ENCODE peak calls at places on chromosomes 5 and 9, in four cellular contexts. H, N, R and U are unnamed samples.

GRCh38 chr5:146068136-146068717 is 37.1 kb downstream of the PLAC8L1 start:
- DNase-seq in H (no peak), N (no peak), R (no peak), U (no peak)

GRCh38 chr9:4077499-4078102 is 222.3 kb downstream of the GLIS3 start:
- DNase-seq in H (peak; percentile 72), N (peak; percentile 88), R (peak; percentile 79), U (no peak)

GRCh38 chr9:589723-590122 is 251.8 kb upstream of the DMRT1 start:
- DNase-seq in H (no peak), N (peak; percentile 40), R (no peak), U (no peak)

GRCh38 chr5:55276771-55277170 is 30.7 kb downstream of the DHX29 start:
- DNase-seq in H (no peak), N (peak; percentile 75), R (no peak), U (no peak)

GRCh38 chr5:32044904-32045303 is 129.2 kb downstream of the GOLPH3 start:
- DNase-seq in H (no peak), N (peak; percentile 67), R (no peak), U (no peak)

GRCh38 chr5:87541033-87541432 is 128.3 kb upstream of the CCNH start:
- DNase-seq in H (peak; percentile 68), N (peak; percentile 76), R (no peak), U (no peak)

GRCh38 chr5:107235167-107235566 is 435.6 kb downstream of the EFNA5 start:
- DNase-seq in H (no peak), N (no peak), R (no peak), U (no peak)

GRCh38 chr5:56251918-56252553 is 18.9 kb upstream of the ANKRD55 start:
- DNase-seq in H (no peak), N (no peak), R (no peak), U (no peak)

GRCh38 chr5:14263700-14264099 is 120.6 kb downstream of the TRIO start:
- DNase-seq in H (no peak), N (no peak), R (no peak), U (no peak)

DNA sequence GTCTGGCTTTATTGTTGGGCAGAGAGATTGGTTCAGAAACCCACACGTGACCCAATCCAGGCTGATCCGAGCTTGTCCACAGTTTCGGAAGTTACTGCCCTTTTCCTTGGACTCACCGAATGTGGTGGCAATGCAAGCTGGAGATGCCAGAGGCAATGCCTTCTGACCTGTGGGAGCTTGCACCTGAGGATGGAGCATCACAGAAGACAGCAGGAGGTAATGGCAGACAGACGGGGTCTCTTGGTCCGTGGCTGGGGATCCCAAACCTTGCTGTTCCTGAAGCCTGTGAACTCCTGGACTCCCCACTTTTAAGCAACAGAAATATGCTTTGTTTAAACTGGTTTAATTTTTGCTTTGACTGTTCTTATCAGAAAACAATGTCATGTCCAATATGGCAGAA is 265.2 kb upstream of the IRX1 start:
- DNase-seq in H (no peak), N (no peak), R (no peak), U (no peak)
- H3K9me3 ChIP-seq in H (no peaks in the 10 kb centered on the region), N (no peaks in the 10 kb centered on the region), R (no peaks in the 10 kb centered on the region), U (no peaks in the 10 kb centered on the region)

GRCh38 chr9:40913096-40913719 is 215.3 kb downstream of the FOXD4L6 start:
- DNase-seq in H (no peak), N (no peak), R (no peak), U (no peak)

GRCh38 chr9:40909821-40910220 is 218.7 kb downstream of the FOXD4L6 start:
- DNase-seq in H (no peak), N (no peak), R (no peak), U (no peak)

GRCh38 chr9:40914772-40915659 is 213.5 kb downstream of the FOXD4L6 start:
- DNase-seq in H (no peak), N (no peak), R (no peak), U (no peak)

GRCh38 chr9:40913928-40914673 is 214.4 kb downstream of the FOXD4L6 start:
- DNase-seq in H (no peak), N (no peak), R (no peak), U (no peak)

DNA sequence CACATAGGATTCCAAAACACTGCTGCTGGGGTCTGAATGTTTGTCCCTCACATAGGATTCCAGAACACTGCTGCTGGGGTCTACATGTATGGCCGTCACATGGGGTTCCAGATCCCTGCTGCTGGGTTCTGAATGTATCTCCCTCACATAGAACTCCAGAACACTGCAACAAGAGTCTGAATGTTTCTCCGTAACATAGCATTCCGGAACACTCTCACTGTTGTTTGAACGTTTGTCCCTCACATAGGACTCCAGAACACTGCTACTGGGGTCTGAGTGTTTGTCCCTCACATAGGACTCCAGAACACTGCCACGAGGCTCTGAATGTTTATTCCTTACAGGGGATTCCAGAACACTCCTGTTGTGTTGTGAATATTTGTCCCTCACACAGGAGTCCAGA is 216.8 kb downstream of the FOXD4L6 start:
- DNase-seq in H (no peak), N (no peak), R (no peak), U (no peak)
- H3K9me3 ChIP-seq in H (peaks cover 53% of the 10 kb centered on the region), N (peaks cover 4% of the 10 kb centered on the region), R (peaks cover 100% of the 10 kb centered on the region), U (peaks cover 71% of the 10 kb centered on the region)

DNA sequence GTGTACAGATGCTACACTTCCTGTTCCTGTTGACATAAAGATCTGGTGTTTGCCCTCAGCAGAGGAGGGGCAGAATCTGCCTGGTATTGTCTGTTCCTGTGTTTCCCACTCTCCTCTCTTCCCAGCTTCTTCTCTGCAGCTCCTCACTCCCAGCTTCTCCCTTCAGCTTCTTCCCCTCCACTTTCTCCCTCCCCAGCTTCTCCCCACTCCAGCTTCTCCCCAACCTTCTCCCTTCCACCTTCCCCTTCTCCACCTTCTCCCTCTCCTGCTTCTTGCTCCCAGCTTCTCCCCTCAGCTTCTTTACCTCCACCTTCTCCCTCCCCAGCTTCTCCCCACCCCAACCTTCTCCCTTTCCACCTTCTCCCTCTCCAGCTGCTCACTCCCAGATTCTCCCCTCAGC is 148.9 kb upstream of the IRX2 start:
- DNase-seq in H (no peak), N (no peak), R (no peak), U (no peak)
- H3K9me3 ChIP-seq in H (no peaks in the 10 kb centered on the region), N (no peaks in the 10 kb centered on the region), R (no peaks in the 10 kb centered on the region), U (no peaks in the 10 kb centered on the region)

DNA sequence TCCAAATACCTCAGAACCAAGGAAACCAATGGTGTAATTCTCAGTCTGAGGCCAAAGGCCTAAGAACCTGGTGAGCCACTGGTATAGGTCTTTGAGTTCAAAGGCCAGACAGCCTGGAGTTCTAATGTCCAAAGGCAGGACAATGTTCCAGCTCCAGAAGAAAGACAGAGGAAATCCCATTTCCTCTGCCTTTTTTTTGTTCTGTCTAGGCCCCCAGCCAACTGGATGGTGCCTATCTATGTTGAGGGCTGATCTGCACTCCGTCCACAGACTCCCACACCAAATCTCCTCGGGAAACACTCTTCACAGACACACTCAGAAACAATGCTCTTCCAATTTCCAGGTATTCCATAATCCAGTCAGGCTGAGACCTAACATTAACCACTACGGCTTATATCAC is 30.1 kb downstream of the FNIP1 start:
- DNase-seq in H (no peak), N (no peak), R (no peak), U (no peak)
- H3K9me3 ChIP-seq in H (no peaks in the 10 kb centered on the region), N (no peaks in the 10 kb centered on the region), R (no peaks in the 10 kb centered on the region), U (peaks cover 3% of the 10 kb centered on the region)

GRCh38 chr5:26236936-26237335 is 801.5 kb downstream of the CDH9 start:
- DNase-seq in H (no peak), N (no peak), R (no peak), U (no peak)

GRCh38 chr5:26229848-26230247 is 808.5 kb downstream of the CDH9 start:
- DNase-seq in H (no peak), N (no peak), R (no peak), U (no peak)

GRCh38 chr5:26227245-26227644 is 811.1 kb downstream of the CDH9 start:
- DNase-seq in H (no peak), N (no peak), R (no peak), U (no peak)

GRCh38 chr5:26232706-26233105 is 805.7 kb downstream of the CDH9 start:
- DNase-seq in H (no peak), N (no peak), R (no peak), U (no peak)

DNA sequence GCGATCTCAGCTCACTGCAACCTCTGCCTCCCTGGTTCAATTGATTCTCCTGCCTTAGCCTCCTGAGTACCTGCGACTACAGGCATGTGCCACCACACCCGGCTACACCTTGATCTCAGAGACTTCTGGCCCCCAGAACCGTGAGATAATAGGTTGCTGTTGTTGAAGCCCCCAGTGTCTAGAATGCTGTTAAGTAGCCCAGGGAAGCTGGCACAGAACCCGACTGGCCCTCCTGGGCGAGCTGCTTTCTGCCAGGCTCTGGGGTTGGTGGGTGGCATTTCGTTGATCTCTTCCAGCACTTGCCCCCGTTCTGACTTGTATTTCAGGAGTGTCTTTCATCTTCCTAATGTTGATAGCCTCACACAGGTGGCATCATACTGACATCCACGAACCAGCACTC is 807.1 kb downstream of the CDH9 start:
- DNase-seq in H (no peak), N (no peak), R (no peak), U (no peak)
- H3K9me3 ChIP-seq in H (no peaks in the 10 kb centered on the region), N (no peaks in the 10 kb centered on the region), R (no peaks in the 10 kb centered on the region), U (no peaks in the 10 kb centered on the region)

DNA sequence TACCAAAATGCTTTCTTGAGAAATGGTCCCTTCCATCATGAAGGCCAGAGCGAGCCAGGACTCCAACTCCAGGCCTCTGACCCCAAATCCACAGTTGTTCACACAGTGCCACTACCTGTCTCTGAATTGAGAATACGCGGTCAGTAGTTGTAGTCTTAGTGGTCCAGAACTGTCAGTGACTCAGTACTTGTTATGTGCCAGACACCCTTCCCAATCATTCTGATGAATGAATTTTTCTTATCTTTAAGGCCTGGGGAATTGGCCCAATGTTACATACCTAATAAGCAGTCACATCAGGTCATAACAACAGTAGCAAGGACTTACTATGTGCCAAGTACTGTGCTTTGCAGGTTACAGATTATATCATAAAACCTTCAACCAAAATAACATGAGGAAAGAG is 72.7 kb upstream of the RARS1 start:
- DNase-seq in H (no peak), N (no peak), R (no peak), U (no peak)
- H3K9me3 ChIP-seq in H (no peaks in the 10 kb centered on the region), N (no peaks in the 10 kb centered on the region), R (no peaks in the 10 kb centered on the region), U (no peaks in the 10 kb centered on the region)

DNA sequence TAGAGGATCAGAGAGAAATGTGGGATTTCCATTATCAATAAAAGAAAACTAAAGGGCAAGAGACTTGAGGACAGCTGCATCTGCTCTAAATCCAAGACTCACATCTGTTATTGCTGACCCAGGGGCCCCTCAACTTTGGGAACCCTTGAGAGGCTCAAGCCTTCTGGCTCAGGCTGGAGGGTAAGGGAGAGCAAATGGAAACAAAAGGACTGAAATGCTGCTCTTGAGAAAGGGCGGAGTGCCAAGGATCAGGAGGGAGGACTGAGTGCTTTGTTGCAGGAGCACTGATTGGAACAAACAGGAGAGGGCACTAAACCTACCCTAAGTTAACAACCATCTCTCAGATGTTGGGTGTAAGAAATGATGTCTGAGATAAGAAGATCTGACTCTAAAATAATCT is 372.2 kb downstream of the NTRK2 start:
- DNase-seq in H (no peak), N (no peak), R (no peak), U (no peak)
- H3K9me3 ChIP-seq in H (no peaks in the 10 kb centered on the region), N (no peaks in the 10 kb centered on the region), R (no peaks in the 10 kb centered on the region), U (no peaks in the 10 kb centered on the region)